ENCODE peak calls at places on chromosomes 16 and 17, in four cellular contexts. W is OCI-LY7, I is neural progenitor cell, M is IMR-90. Z is an unnamed sample.

GRCh38 chr16:55836158-55836611 is 3.3 kb upstream of the CES1 start:
- DNase-seq in W (no peak), I (no peak), M (no peak), Z (no peak)

GRCh38 chr16:47043200-47043599 is 69.7 kb upstream of the DNAJA2 start:
- DNase-seq in W (no peak), I (no peak), M (no peak), Z (no peak)

GRCh38 chr16:24077989-24078388 is 178.1 kb upstream of the CACNG3 start:
- DNase-seq in W (no peak), I (no peak), M (no peak), Z (peak)

GRCh38 chr17:72393553-72393952 is 272.7 kb downstream of the SOX9 start:
- DNase-seq in W (no peak), I (no peak), M (peak), Z (no peak)

GRCh38 chr17:40122466-40122943 is 734 bp downstream of the MSL1 start:
- DNase-seq in W (peak), I (peak), M (peak), Z (peak)

GRCh38 chr17:47942568-47942967 is 1.2 kb downstream of the PNPO start:
- DNase-seq in W (no peak), I (no peak), M (no peak), Z (no peak)

GRCh38 chr16:74477226-74477625 is 55.9 kb upstream of the CLEC18B start:
- DNase-seq in W (no peak), I (no peak), M (no peak), Z (no peak)

GRCh38 chr17:3529817-3530741 is 27.5 kb downstream of the TRPV3 start:
- DNase-seq in W (no peak), I (peak), M (no peak), Z (peak)

GRCh38 chr16:86638642-86639041 is 60.3 kb downstream of the FOXL1 start:
- DNase-seq in W (no peak), I (no peak), M (no peak), Z (no peak)

GRCh38 chr17:57567278-57567677 is 177.8 kb downstream of the CCDC182 start:
- DNase-seq in W (no peak), I (no peak), M (no peak), Z (no peak)

GRCh38 chr16:85211247-85211910 is 99.1 kb upstream of the CIBAR2 start:
- DNase-seq in W (no peak), I (no peak), M (no peak), Z (no peak)
- H3K4me2 ChIP-seq in W (no peak), I (no peak), M (no peak), Z (no peak)

GRCh38 chr16:79286646-79287423 is 313.7 kb downstream of the MAF start:
- DNase-seq in W (peak), I (peak), M (no peak), Z (peak)
- H2AFZ ChIP-seq in W (peak), I (no peak), M (no peak), Z (no peak)

GRCh38 chr17:9647014-9647413 is 1.7 kb downstream of the USP43 start:
- DNase-seq in W (no peak), I (peak), M (no peak), Z (peak)

GRCh38 chr17:9645858-9646555 is 690 bp downstream of the USP43 start:
- DNase-seq in W (no peak), I (peak), M (no peak), Z (peak)

GRCh38 chr17:9648521-9649110 is 3.3 kb downstream of the USP43 start:
- DNase-seq in W (no peak), I (peak), M (no peak), Z (peak)

GRCh38 chr17:9644910-9645751 is at the start of gene USP43:
- DNase-seq in W (peak), I (peak), M (no peak), Z (peak)

DNA sequence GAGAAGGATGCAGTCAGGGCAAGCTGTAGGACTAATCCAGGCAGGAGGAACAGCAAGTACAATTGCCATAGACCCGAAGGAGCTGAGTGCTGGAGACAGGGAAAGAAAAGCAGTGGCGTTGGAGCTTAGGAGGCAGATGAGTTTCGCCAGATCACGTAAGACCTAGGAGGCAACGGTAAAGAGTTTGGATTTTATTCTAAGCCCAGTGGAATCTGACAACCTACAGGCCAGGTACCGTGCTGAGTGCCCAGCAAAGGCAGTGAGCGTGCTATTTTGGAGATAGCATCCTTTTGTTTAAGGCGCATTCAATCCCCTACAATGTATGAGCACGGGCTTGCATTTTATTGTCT is 1.2 kb downstream of the USP43 start:
- DNase-seq in W (no peak), I (peak), M (no peak), Z (no peak)
- H3K4me2 ChIP-seq in W (no peak), I (peak), M (no peak), Z (peak)

GRCh38 chr17:81903415-81903831 is 1.4 kb downstream of the NPB start:
- DNase-seq in W (no peak), I (no peak), M (no peak), Z (no peak)

GRCh38 chr17:81901167-81902022 is 643 bp upstream of the NPB start:
- DNase-seq in W (no peak), I (no peak), M (no peak), Z (no peak)

GRCh38 chr17:81902653-81903414 is 796 bp downstream of the NPB start:
- DNase-seq in W (no peak), I (peak), M (no peak), Z (peak)

GRCh38 chr17:81900181-81900820 is 1.7 kb upstream of the NPB start:
- DNase-seq in W (no peak), I (no peak), M (no peak), Z (peak)

GRCh38 chr17:81902023-81902652 is at the start of gene NPB:
- DNase-seq in W (no peak), I (peak), M (no peak), Z (no peak)
- H2AFZ ChIP-seq in W (no peak), I (peak), M (peak), Z (no peak)

GRCh38 chr17:68289936-68290267 is 1.0 kb downstream of the SLC16A6 start:
- DNase-seq in W (no peak), I (no peak), M (no peak), Z (no peak)

GRCh38 chr17:68290268-68290954 is 516 bp downstream of the SLC16A6 start:
- DNase-seq in W (peak), I (peak), M (no peak), Z (peak)

GRCh38 chr17:68288375-68288774 is 2.6 kb downstream of the SLC16A6 start:
- DNase-seq in W (peak), I (no peak), M (no peak), Z (no peak)

GRCh38 chr17:68288804-68289203 is 2.1 kb downstream of the SLC16A6 start:
- DNase-seq in W (peak), I (peak), M (no peak), Z (no peak)

DNA sequence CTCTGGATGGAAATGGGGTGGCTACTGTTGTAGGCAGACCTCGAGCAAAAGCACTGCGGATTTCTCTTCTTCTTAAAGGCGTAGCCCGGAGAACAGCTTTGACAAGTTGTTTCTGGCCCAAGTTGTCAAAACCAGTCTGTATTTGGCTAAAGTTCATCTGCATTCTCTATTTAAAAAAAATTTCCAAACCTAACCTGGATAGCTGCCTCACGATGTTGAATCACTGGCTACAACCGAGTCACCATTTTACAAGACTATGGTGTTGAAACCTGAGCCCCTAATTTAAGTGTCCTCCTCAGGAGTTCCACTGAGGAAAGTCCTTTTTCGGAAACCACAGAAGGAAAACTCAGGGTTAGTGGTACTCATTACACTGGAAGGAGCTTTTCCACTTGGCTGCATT is 1.5 kb downstream of the SLC16A6 start:
- DNase-seq in W (peak), I (no peak), M (no peak), Z (no peak)
- H3K4me2 ChIP-seq in W (peak), I (peak), M (no peak), Z (no peak)

GRCh38 chr16:17532338-17532995 is 61.7 kb upstream of the XYLT1 start:
- DNase-seq in W (no peak), I (no peak), M (no peak), Z (no peak)

GRCh38 chr16:17527538-17527937 is 56.8 kb upstream of the XYLT1 start:
- DNase-seq in W (no peak), I (no peak), M (no peak), Z (no peak)

GRCh38 chr16:17526956-17527355 is 56.2 kb upstream of the XYLT1 start:
- DNase-seq in W (peak), I (no peak), M (no peak), Z (no peak)

DNA sequence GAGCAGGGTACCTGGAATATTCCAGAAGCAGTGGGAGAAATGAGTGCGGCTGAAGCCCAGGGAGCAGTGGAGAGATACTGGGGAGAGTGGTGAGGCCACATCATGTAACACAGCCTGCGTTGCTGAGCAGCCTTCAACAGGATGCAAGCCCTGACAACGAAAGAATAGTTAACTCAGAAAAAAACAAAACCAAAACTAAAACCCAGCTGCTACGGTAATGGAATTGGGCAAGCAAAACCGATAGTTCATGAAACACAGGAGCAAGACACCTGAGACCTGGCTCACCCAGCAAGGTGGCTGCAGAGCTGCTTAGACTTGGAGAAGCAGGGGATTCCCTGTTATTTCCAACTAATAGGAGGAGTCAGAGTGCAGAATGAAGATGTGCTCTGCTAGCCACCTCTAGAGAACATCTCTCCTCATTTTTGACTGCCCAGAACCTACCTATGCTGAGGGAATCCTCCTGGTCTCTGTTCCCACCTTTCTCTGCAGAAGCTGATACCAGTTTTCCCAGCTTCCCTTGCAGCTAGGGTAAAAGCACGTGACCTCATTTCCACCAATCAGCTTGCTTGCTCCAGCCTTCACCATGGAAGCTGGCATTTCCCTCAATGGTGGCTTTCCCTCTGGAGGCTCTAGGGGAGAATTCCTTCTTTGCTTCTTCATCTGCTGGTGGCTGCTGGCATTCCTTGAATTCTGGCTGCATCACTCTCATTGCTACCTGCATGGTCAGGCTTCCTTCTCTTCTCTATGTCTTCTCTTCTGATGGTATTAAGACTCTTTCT is 59.4 kb upstream of the XYLT1 start:
- DNase-seq in W (no peak), I (no peak), M (no peak), Z (no peak)
- H2AFZ ChIP-seq in W (no peak), I (no peak), M (no peak), Z (no peak)

DNA sequence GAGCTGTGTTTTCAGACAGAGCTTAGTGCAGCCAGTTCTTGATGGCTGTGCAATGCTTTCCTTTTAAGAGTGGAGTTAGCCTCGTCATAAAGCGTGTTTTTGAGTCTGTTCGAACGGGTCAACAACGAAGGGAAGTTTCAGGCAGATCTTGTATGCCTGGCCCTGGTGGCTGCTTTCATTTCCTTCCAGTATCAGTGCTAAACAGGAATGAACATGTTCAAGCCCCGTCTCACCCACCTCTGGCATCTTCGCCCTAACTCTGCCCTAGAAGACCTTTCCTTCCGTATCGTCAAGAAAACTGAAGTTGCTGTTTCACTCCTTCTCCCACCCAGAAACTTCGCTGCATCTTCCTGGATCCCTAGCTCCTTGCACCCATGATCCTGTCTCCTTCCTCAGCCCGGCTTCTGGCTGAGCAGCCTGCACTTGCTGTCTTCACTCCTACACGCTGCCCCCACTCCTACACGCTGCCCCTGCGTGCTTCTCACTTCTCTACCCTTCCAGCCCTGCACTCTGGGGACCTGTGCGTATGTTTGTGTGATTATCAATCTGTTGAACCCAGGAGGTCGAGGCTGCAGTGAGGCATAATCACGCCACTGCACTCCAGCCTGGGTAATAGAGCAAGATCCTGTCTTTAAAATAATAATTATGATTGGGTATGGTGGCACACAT is 55.3 kb downstream of the USP10 start:
- DNase-seq in W (no peak), I (no peak), M (no peak), Z (no peak)
- H3K4me2 ChIP-seq in W (no peak), I (no peak), M (no peak), Z (no peak)

GRCh38 chr16:85055503-85056210 is 28.1 kb downstream of the KIAA0513 start:
- DNase-seq in W (peak), I (no peak), M (peak), Z (no peak)
- H2AFZ ChIP-seq in W (peak), I (no peak), M (peak), Z (no peak)

DNA sequence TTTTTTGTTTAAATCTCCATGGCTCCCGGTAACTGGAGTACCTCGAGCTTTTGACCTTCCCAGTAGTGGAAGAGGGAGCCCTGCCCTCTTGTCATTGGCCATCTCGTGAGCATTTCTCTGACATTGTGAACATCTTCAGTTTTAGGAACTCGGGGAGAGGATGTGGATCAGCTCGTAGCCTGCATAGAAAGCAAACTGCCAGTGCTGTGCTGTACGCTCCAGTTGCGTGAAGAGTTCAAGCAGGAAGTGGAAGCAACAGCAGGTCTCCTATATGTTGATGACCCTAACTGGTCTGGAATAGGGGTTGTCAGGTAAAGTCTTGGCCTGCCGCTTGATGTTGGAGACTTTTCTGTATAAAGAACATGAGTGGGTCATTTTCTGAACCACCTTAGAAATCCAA is 24.3 kb downstream of the NTAN1 start:
- DNase-seq in W (no peak), I (no peak), M (no peak), Z (peak)
- H3K4me2 ChIP-seq in W (no peak), I (no peak), M (no peak), Z (no peak)